ENCODE peak calls at places on chromosome 22, in ten cellular contexts. One of them, this sample, is unnamed.
A peak's percentile ranks its signal among the peaks of the same experiment; 100 is the strongest.

GRCh38 chr22:49812838-49813237 is 14.8 kb downstream of the BRD1 start:
- DNase-seq in A549: no peak
- DNase-seq in sigmoid colon: peak; percentile 56
- DNase-seq in right lobe of liver: no peak
- DNase-seq in transverse colon: no peak
- DNase-seq in stomach: peak; percentile 40
- DNase-seq in HepG2: no peak
- DNase-seq in suprapubic skin: no peak
- DNase-seq in body of pancreas: no peak
- DNase-seq in spleen: no peak
- DNase-seq in this sample: no peak

GRCh38 chr22:19853879-19854777 is 546 bp downstream of the GNB1L start:
- DNase-seq in A549: no peak
- DNase-seq in sigmoid colon: no peak
- DNase-seq in right lobe of liver: peak; percentile 47
- DNase-seq in transverse colon: no peak
- DNase-seq in stomach: peak; percentile 25
- DNase-seq in HepG2: no peak
- DNase-seq in suprapubic skin: no peak
- DNase-seq in body of pancreas: peak; percentile 13
- DNase-seq in spleen: peak; percentile 74
- DNase-seq in this sample: no peak

GRCh38 chr22:45211435-45211834 is 29.3 kb downstream of the KIAA0930 start:
- DNase-seq in A549: no peak
- DNase-seq in sigmoid colon: no peak
- DNase-seq in right lobe of liver: no peak
- DNase-seq in transverse colon: no peak
- DNase-seq in stomach: no peak
- DNase-seq in HepG2: no peak
- DNase-seq in suprapubic skin: no peak
- DNase-seq in body of pancreas: no peak
- DNase-seq in spleen: peak; percentile 24
- DNase-seq in this sample: no peak

GRCh38 chr22:50119768-50120251 is 30.0 kb downstream of the MOV10L1 start:
- DNase-seq in A549: no peak
- DNase-seq in sigmoid colon: peak; percentile 28
- DNase-seq in right lobe of liver: no peak
- DNase-seq in transverse colon: no peak
- DNase-seq in stomach: no peak
- DNase-seq in HepG2: no peak
- DNase-seq in suprapubic skin: peak; percentile 53
- DNase-seq in body of pancreas: no peak
- DNase-seq in spleen: no peak
- DNase-seq in this sample: no peak

GRCh38 chr22:38758276-38758945 is 2.6 kb upstream of the SUN2 start:
- DNase-seq in A549: no peak
- DNase-seq in sigmoid colon: no peak
- DNase-seq in right lobe of liver: no peak
- DNase-seq in transverse colon: no peak
- DNase-seq in stomach: no peak
- DNase-seq in HepG2: no peak
- DNase-seq in suprapubic skin: no peak
- DNase-seq in body of pancreas: no peak
- DNase-seq in spleen: peak; percentile 84
- DNase-seq in this sample: no peak

GRCh38 chr22:43829904-43830851 is 18.1 kb upstream of the EFCAB6 start:
- DNase-seq in A549: no peak
- DNase-seq in sigmoid colon: peak; percentile 84
- DNase-seq in right lobe of liver: peak; percentile 86
- DNase-seq in transverse colon: no peak
- DNase-seq in stomach: no peak
- DNase-seq in HepG2: no peak
- DNase-seq in suprapubic skin: peak; percentile 90
- DNase-seq in body of pancreas: no peak
- DNase-seq in spleen: peak; percentile 56
- DNase-seq in this sample: no peak

GRCh38 chr22:29306175-29306829 is at the start of gene GAS2L1:
- DNase-seq in A549: peak; percentile 76
- DNase-seq in sigmoid colon: peak; percentile 94
- DNase-seq in right lobe of liver: peak; percentile 89
- DNase-seq in transverse colon: peak; percentile 89
- DNase-seq in stomach: peak; percentile 81
- DNase-seq in HepG2: peak; percentile 54
- DNase-seq in suprapubic skin: no peak
- DNase-seq in body of pancreas: peak; percentile 79
- DNase-seq in spleen: peak; percentile 89
- DNase-seq in this sample: peak; percentile 80

GRCh38 chr22:38981005-38981658 is 1.0 kb upstream of the APOBEC3B start:
- DNase-seq in A549: peak; percentile 20
- DNase-seq in sigmoid colon: no peak
- DNase-seq in right lobe of liver: no peak
- DNase-seq in transverse colon: peak; percentile 54
- DNase-seq in stomach: no peak
- DNase-seq in HepG2: peak; percentile 67
- DNase-seq in suprapubic skin: no peak
- DNase-seq in body of pancreas: peak; percentile 80
- DNase-seq in spleen: no peak
- DNase-seq in this sample: peak; percentile 60

GRCh38 chr22:37925311-37925710 is 19.2 kb downstream of the MICALL1 start:
- DNase-seq in A549: no peak
- DNase-seq in sigmoid colon: no peak
- DNase-seq in right lobe of liver: no peak
- DNase-seq in transverse colon: no peak
- DNase-seq in stomach: no peak
- DNase-seq in HepG2: no peak
- DNase-seq in suprapubic skin: no peak
- DNase-seq in body of pancreas: no peak
- DNase-seq in spleen: no peak
- DNase-seq in this sample: no peak

GRCh38 chr22:45482169-45482568 is 20.5 kb upstream of the FBLN1 start:
- DNase-seq in A549: no peak
- DNase-seq in sigmoid colon: no peak
- DNase-seq in right lobe of liver: no peak
- DNase-seq in transverse colon: no peak
- DNase-seq in stomach: no peak
- DNase-seq in HepG2: no peak
- DNase-seq in suprapubic skin: no peak
- DNase-seq in body of pancreas: no peak
- DNase-seq in spleen: peak; percentile 8
- DNase-seq in this sample: no peak

GRCh38 chr22:45162531-45162930 is 1.2 kb upstream of the NUP50 start:
- DNase-seq in A549: no peak
- DNase-seq in sigmoid colon: no peak
- DNase-seq in right lobe of liver: no peak
- DNase-seq in transverse colon: peak; percentile 19
- DNase-seq in stomach: peak; percentile 37
- DNase-seq in HepG2: no peak
- DNase-seq in suprapubic skin: no peak
- DNase-seq in body of pancreas: no peak
- DNase-seq in spleen: no peak
- DNase-seq in this sample: no peak

GRCh38 chr22:49136816-49137180 is 690.9 kb downstream of the BRD1 start:
- DNase-seq in A549: no peak
- DNase-seq in sigmoid colon: no peak
- DNase-seq in right lobe of liver: no peak
- DNase-seq in transverse colon: no peak
- DNase-seq in stomach: no peak
- DNase-seq in HepG2: no peak
- DNase-seq in suprapubic skin: no peak
- DNase-seq in body of pancreas: no peak
- DNase-seq in spleen: peak; percentile 65
- DNase-seq in this sample: no peak

GRCh38 chr22:48941903-48942625 is 885.6 kb downstream of the BRD1 start:
- DNase-seq in A549: no peak
- DNase-seq in sigmoid colon: peak; percentile 21
- DNase-seq in right lobe of liver: peak; percentile 21
- DNase-seq in transverse colon: peak; percentile 1
- DNase-seq in stomach: peak; percentile 18
- DNase-seq in HepG2: no peak
- DNase-seq in suprapubic skin: no peak
- DNase-seq in body of pancreas: no peak
- DNase-seq in spleen: peak; percentile 23
- DNase-seq in this sample: no peak

GRCh38 chr22:48871176-48871840 is 956.4 kb downstream of the BRD1 start:
- DNase-seq in A549: no peak
- DNase-seq in sigmoid colon: peak; percentile 57
- DNase-seq in right lobe of liver: peak; percentile 35
- DNase-seq in transverse colon: no peak
- DNase-seq in stomach: no peak
- DNase-seq in HepG2: no peak
- DNase-seq in suprapubic skin: peak; percentile 56
- DNase-seq in body of pancreas: no peak
- DNase-seq in spleen: peak; percentile 37
- DNase-seq in this sample: no peak

GRCh38 chr22:31089101-31090100 is 8.3 kb downstream of the SMTN start:
- DNase-seq in A549: peak; percentile 31
- DNase-seq in sigmoid colon: peak; percentile 91
- DNase-seq in right lobe of liver: peak; percentile 64
- DNase-seq in transverse colon: peak; percentile 71
- DNase-seq in stomach: peak; percentile 54
- DNase-seq in HepG2: no peak
- DNase-seq in suprapubic skin: no peak
- DNase-seq in body of pancreas: peak; percentile 31
- DNase-seq in spleen: peak; percentile 87
- DNase-seq in this sample: peak; percentile 73
- TF ChIP-seq POLR2A in A549: no peak
- TF ChIP-seq POLR2A in sigmoid colon: no peak
- TF ChIP-seq POLR2A in right lobe of liver: no peak
- TF ChIP-seq POLR2A in transverse colon: no peak
- TF ChIP-seq POLR2A in stomach: no peak
- TF ChIP-seq POLR2A in HepG2: no peak
- TF ChIP-seq POLR2A in suprapubic skin: no peak
- TF ChIP-seq POLR2A in body of pancreas: no peak
- TF ChIP-seq POLR2A in spleen: no peak
- TF ChIP-seq POLR2A in this sample: no peak

DNA sequence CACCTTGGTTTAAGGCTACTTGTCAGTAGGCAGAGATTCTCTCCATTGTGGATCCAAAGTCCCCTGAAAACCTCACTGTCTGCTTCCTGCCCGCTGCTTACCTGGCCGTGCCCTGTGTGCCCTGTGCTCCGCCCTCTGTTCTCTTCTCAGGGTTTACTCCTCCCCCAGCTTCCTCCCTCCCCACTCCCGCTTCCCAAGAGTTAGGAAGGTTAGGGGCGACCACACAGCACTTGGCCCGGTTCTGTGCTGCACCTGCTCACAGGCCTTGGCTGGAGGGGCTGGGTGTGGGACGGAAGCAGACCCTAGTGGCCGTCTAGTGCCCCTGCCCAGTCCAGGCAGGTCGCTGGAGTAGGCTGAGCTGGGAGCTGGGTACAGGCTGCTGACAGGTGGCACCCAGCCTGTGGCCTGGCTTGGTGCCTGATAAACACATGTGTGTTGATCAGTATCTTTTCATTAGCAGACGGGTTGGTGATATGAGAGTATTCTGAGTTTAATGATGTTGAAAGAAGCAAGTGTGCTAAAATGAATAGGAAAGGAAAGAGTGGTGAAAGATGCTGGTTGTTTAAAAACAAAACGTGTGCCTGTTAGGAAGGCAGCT is 40.5 kb downstream of the GRAMD4 start:
- DNase-seq in A549: no peak
- DNase-seq in sigmoid colon: no peak
- DNase-seq in right lobe of liver: peak; percentile 74
- DNase-seq in transverse colon: peak; percentile 78
- DNase-seq in stomach: peak; percentile 64
- DNase-seq in HepG2: peak; percentile 41
- DNase-seq in suprapubic skin: no peak
- DNase-seq in body of pancreas: peak; percentile 65
- DNase-seq in spleen: no peak
- DNase-seq in this sample: no peak
- H3K4me1 ChIP-seq in A549: peaks cover 19% of the 10 kb centered on the region
- H3K4me1 ChIP-seq in sigmoid colon: no peaks in the 10 kb centered on the region
- H3K4me1 ChIP-seq in right lobe of liver: no peaks in the 10 kb centered on the region
- H3K4me1 ChIP-seq in transverse colon: peaks cover 19% of the 10 kb centered on the region
- H3K4me1 ChIP-seq in stomach: peaks cover 22% of the 10 kb centered on the region
- H3K4me1 ChIP-seq in HepG2: peaks cover 32% of the 10 kb centered on the region
- H3K4me1 ChIP-seq in suprapubic skin: peaks cover 29% of the 10 kb centered on the region
- H3K4me1 ChIP-seq in body of pancreas: peaks cover 23% of the 10 kb centered on the region
- H3K4me1 ChIP-seq in spleen: peaks cover 30% of the 10 kb centered on the region
- H3K4me1 ChIP-seq in this sample: no peaks in the 10 kb centered on the region

GRCh38 chr22:41117127-41117965 is 25.0 kb downstream of the EP300 start:
- DNase-seq in A549: no peak
- DNase-seq in sigmoid colon: no peak
- DNase-seq in right lobe of liver: no peak
- DNase-seq in transverse colon: no peak
- DNase-seq in stomach: no peak
- DNase-seq in HepG2: no peak
- DNase-seq in suprapubic skin: no peak
- DNase-seq in body of pancreas: no peak
- DNase-seq in spleen: no peak
- DNase-seq in this sample: no peak
- TF ChIP-seq POLR2A in A549: no peak
- TF ChIP-seq POLR2A in sigmoid colon: no peak
- TF ChIP-seq POLR2A in right lobe of liver: no peak
- TF ChIP-seq POLR2A in transverse colon: no peak
- TF ChIP-seq POLR2A in stomach: no peak
- TF ChIP-seq POLR2A in HepG2: no peak
- TF ChIP-seq POLR2A in suprapubic skin: no peak
- TF ChIP-seq POLR2A in body of pancreas: no peak
- TF ChIP-seq POLR2A in spleen: no peak
- TF ChIP-seq POLR2A in this sample: no peak

GRCh38 chr22:23796461-23796860 is 9.7 kb downstream of the SMARCB1 start:
- DNase-seq in A549: no peak
- DNase-seq in sigmoid colon: no peak
- DNase-seq in right lobe of liver: no peak
- DNase-seq in transverse colon: no peak
- DNase-seq in stomach: no peak
- DNase-seq in HepG2: no peak
- DNase-seq in suprapubic skin: no peak
- DNase-seq in body of pancreas: no peak
- DNase-seq in spleen: no peak
- DNase-seq in this sample: no peak
- H3K4me1 ChIP-seq in A549: no peaks in the 10 kb centered on the region
- H3K4me1 ChIP-seq in sigmoid colon: no peaks in the 10 kb centered on the region
- H3K4me1 ChIP-seq in right lobe of liver: no peaks in the 10 kb centered on the region
- H3K4me1 ChIP-seq in transverse colon: peaks cover 10% of the 10 kb centered on the region
- H3K4me1 ChIP-seq in stomach: peaks cover 5% of the 10 kb centered on the region
- H3K4me1 ChIP-seq in HepG2: no peaks in the 10 kb centered on the region
- H3K4me1 ChIP-seq in suprapubic skin: peaks cover 13% of the 10 kb centered on the region
- H3K4me1 ChIP-seq in body of pancreas: no peaks in the 10 kb centered on the region
- H3K4me1 ChIP-seq in spleen: peaks cover 47% of the 10 kb centered on the region
- H3K4me1 ChIP-seq in this sample: no peaks in the 10 kb centered on the region

DNA sequence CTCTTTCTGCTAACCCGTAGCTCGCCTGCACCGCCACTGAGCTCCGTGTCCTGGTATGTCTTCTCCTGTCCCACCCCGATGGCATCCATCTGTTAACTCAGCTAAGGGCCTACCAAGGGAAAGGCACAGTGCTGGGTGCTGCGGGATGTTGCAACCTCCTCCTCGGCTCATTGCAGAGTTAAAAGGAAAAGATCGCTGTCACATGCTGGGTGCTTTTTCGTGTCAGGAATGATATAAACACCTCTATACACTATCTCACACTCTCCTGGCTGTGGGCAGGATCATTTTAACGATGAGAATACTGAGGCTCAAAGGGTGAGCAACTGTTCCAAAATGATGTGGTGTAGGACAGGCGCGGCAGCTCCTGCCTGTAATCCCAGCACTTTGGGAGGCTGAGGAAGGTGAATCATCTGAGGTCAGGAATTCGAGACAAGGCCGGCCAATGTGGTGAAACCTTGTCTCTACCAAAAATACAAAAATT is 10.1 kb downstream of the TXN2 start:
- DNase-seq in A549: no peak
- DNase-seq in sigmoid colon: peak; percentile 84
- DNase-seq in right lobe of liver: no peak
- DNase-seq in transverse colon: no peak
- DNase-seq in stomach: no peak
- DNase-seq in HepG2: no peak
- DNase-seq in suprapubic skin: no peak
- DNase-seq in body of pancreas: no peak
- DNase-seq in spleen: no peak
- DNase-seq in this sample: no peak
- TF ChIP-seq POLR2A in A549: no peak
- TF ChIP-seq POLR2A in sigmoid colon: peak; percentile 31
- TF ChIP-seq POLR2A in right lobe of liver: no peak
- TF ChIP-seq POLR2A in transverse colon: no peak
- TF ChIP-seq POLR2A in stomach: no peak
- TF ChIP-seq POLR2A in HepG2: no peak
- TF ChIP-seq POLR2A in suprapubic skin: no peak
- TF ChIP-seq POLR2A in body of pancreas: no peak
- TF ChIP-seq POLR2A in spleen: no peak
- TF ChIP-seq POLR2A in this sample: no peak